ENCODE peak calls at places on chromosomes 5 and 9, in four cellular contexts. I is skeletal muscle cell, O is OCI-M1, L is cerebellar cortex. T is an unnamed sample.

GRCh38 chr9:136569526-136570148 is 23.8 kb upstream of the NOTCH1 start:
- DNase-seq in I (no peak), O (no peak), L (no peak), T (no peak)

GRCh38 chr9:23526806-23527205 is 299.2 kb downstream of the ELAVL2 start:
- DNase-seq in L (no peak), I (no peak), O (no peak), T (no peak)

GRCh38 chr9:15724006-15724405 is 171.2 kb downstream of the CCDC171 start:
- DNase-seq in I (peak; percentile 39), O (no peak), L (no peak), T (no peak)

GRCh38 chr9:36827593-36827992 is 206.5 kb downstream of the PAX5 start:
- DNase-seq in O (no peak), I (no peak), L (no peak), T (no peak)

GRCh38 chr5:174970502-174970901 is 246.1 kb downstream of the MSX2 start:
- DNase-seq in L (no peak), I (no peak), O (no peak), T (no peak)

GRCh38 chr5:120655828-120656435 is 191.8 kb downstream of the PRR16 start:
- DNase-seq in O (peak; percentile 14), L (peak; percentile 24), I (no peak), T (no peak)

GRCh38 chr9:16090907-16091629 is 538.2 kb downstream of the CCDC171 start:
- DNase-seq in I (no peak), L (no peak), O (peak; percentile 57), T (no peak)

GRCh38 chr9:95770653-95771131 is 104.8 kb upstream of the ERCC6L2 start:
- DNase-seq in L (no peak), I (no peak), O (no peak), T (no peak)

GRCh38 chr9:115111854-115112253 is 6.1 kb downstream of the TNC start:
- DNase-seq in I (no peak), L (no peak), O (no peak), T (no peak)

GRCh38 chr5:140967226-140967893 is 1.1 kb downstream of the PCDHAC2 start:
- DNase-seq in I (no peak), L (peak; percentile 25), O (no peak), T (no peak)

GRCh38 chr5:67249590-67249895 is 52.9 kb upstream of the CD180 start:
- DNase-seq in O (no peak), I (no peak), L (no peak), T (no peak)

GRCh38 chr9:20551835-20552234 is 70.5 kb downstream of the MLLT3 start:
- DNase-seq in O (peak; percentile 31), L (no peak), I (no peak), T (no peak)

GRCh38 chr9:104091708-104092107 is 2.4 kb upstream of the SMC2 start:
- DNase-seq in I (no peak), O (no peak), L (no peak), T (no peak)

GRCh38 chr5:105414067-105414466 is 1851.5 kb upstream of the NUDT12 start:
- DNase-seq in L (no peak), O (no peak), I (no peak), T (no peak)

GRCh38 chr5:132840896-132841818 is 10.7 kb upstream of the SHROOM1 start:
- DNase-seq in I (no peak), O (no peak), L (no peak), T (no peak)

GRCh38 chr5:135203593-135204036 is 169.6 kb upstream of the PITX1 start:
- DNase-seq in O (peak; percentile 75), L (no peak), I (no peak), T (no peak)

GRCh38 chr5:145847499-145848497 is 12.7 kb upstream of the PRELID2 start:
- DNase-seq in L (no peak), O (no peak), I (peak; percentile 64), T (no peak)

GRCh38 chr5:141878771-141879759 is 855 bp upstream of the PCDH1 start:
- DNase-seq in I (peak; percentile 36), O (peak; percentile 94), L (peak; percentile 99), T (peak; percentile 94)

GRCh38 chr5:73796164-73797141 is 170.5 kb downstream of the ARHGEF28 start:
- DNase-seq in I (peak; percentile 95), L (no peak), O (peak; percentile 32), T (no peak)

GRCh38 chr9:102514541-102514940 is 480.6 kb upstream of the CYLC2 start:
- DNase-seq in I (no peak), L (no peak), O (no peak), T (no peak)

GRCh38 chr5:54361683-54362411 is 51.5 kb upstream of the ARL15 start:
- DNase-seq in I (no peak), L (no peak), O (no peak), T (no peak)

GRCh38 chr5:157109744-157110143 is 900 bp upstream of the HAVCR2 start:
- DNase-seq in O (peak; percentile 68), I (no peak), L (no peak), T (no peak)

GRCh38 chr5:64497390-64497789 is 8.4 kb upstream of the RGS7BP start:
- DNase-seq in O (no peak), L (no peak), I (no peak), T (no peak)

GRCh38 chr9:14749738-14750137 is 27.2 kb upstream of the CER1 start:
- DNase-seq in O (no peak), L (peak; percentile 28), I (no peak), T (no peak)

T was measured in CD8-positive, alpha-beta memory T cell.